ENCODE peak calls at places on chromosomes 3 and 15, in seven cellular contexts. S is activated T-cell treated with anti-CD3 and anti-CD28 coated beads for 1 hour, N is ascending aorta, D is BJ, E is NCI-H1694 treated with DMSO at 0.1 percent for 48 hours, M is endodermal cell, Y is astrocyte of the spinal cord. V is an unnamed sample.

GRCh38 chr3:179073816-179074215 is 2.2 kb upstream of the ZMAT3 start:
- DNase-seq in Y (no peak), S (no peak), E (no peak), D (no peak), M (no peak), N (no peak), V (no peak)

GRCh38 chr3:196163687-196164493 is 47.3 kb downstream of the ZDHHC19 start:
- DNase-seq in D (no peak), N (no peak), M (peak), S (no peak), Y (no peak), E (no peak), V (no peak)

GRCh38 chr15:31824009-31824408 is 206.3 kb upstream of the CHRNA7 start:
- DNase-seq in Y (no peak), M (no peak), D (no peak), S (no peak), N (no peak), E (no peak), V (no peak)

GRCh38 chr15:65409284-65409631 is 13.5 kb downstream of the IGDCC4 start:
- DNase-seq in M (no peak), E (no peak), D (peak), Y (peak), S (no peak), N (no peak), V (no peak)

GRCh38 chr15:101652783-101653430 is 726 bp upstream of the TM2D3 start:
- DNase-seq in Y (no peak), D (no peak), E (no peak), N (no peak), M (peak), S (peak), V (no peak)

GRCh38 chr15:98586066-98586465 is 62.3 kb upstream of the IGF1R start:
- DNase-seq in M (no peak), E (no peak), S (no peak), N (no peak), Y (no peak), D (no peak), V (no peak)

GRCh38 chr3:82030932-82031331 is 269.5 kb upstream of the GBE1 start:
- DNase-seq in E (no peak), D (no peak), M (no peak), S (no peak), N (no peak), Y (peak), V (no peak)

GRCh38 chr15:58469432-58470353 is 37.9 kb downstream of the LIPC start:
- DNase-seq in E (no peak), Y (peak), M (peak), N (no peak), S (no peak), D (peak), V (no peak)

GRCh38 chr3:112650472-112650871 is 9.5 kb upstream of the CCDC80 start:
- DNase-seq in S (no peak), E (no peak), N (no peak), Y (peak), D (no peak), M (no peak), V (no peak)

GRCh38 chr15:100572362-100572983 is 29.5 kb downstream of the LINS1 start:
- DNase-seq in S (no peak), N (no peak), E (peak), M (no peak), Y (peak), D (no peak), V (no peak)

GRCh38 chr3:156448300-156448699 is 106.6 kb downstream of the SSR3 start:
- DNase-seq in M (peak), D (no peak), Y (peak), N (no peak), E (no peak), S (peak), V (no peak)

GRCh38 chr15:38238311-38238710 is 14.3 kb upstream of the SPRED1 start:
- DNase-seq in E (no peak), D (no peak), S (no peak), M (no peak), Y (no peak), N (no peak), V (no peak)

GRCh38 chr3:140160553-140160952 is 225.6 kb downstream of the CLSTN2 start:
- DNase-seq in S (no peak), Y (no peak), M (no peak), N (no peak), E (no peak), D (no peak), V (no peak)

GRCh38 chr3:48247401-48247807 is 6.5 kb downstream of the ZNF589 start:
- DNase-seq in E (no peak), Y (no peak), D (no peak), N (peak), S (no peak), M (no peak), V (no peak)

GRCh38 chr3:38232701-38233100 is 32.9 kb upstream of the SLC22A13 start:
- DNase-seq in Y (no peak), N (no peak), S (no peak), D (no peak), M (no peak), E (no peak), V (no peak)

GRCh38 chr3:43152649-43153048 is 46.8 kb upstream of the POMGNT2 start:
- DNase-seq in D (no peak), Y (no peak), S (no peak), E (no peak), M (no peak), N (no peak), V (no peak)

GRCh38 chr15:68843425-68844311 is 23.0 kb upstream of the ANP32A start:
- DNase-seq in N (no peak), S (peak), M (peak), D (no peak), Y (peak), E (peak), V (no peak)

GRCh38 chr15:98700501-98700900 is 52.2 kb downstream of the IGF1R start:
- DNase-seq in S (no peak), M (no peak), E (peak), Y (no peak), D (no peak), N (no peak), V (no peak)

GRCh38 chr3:38610934-38611333 is 38.6 kb downstream of the SCN5A start:
- DNase-seq in M (no peak), Y (no peak), S (no peak), D (no peak), E (no peak), N (peak), V (no peak)